ENCODE peak calls at places on chromosomes 16 and 17, in six cellular contexts. B is left ventricle myocardium inferior, T is activated B cell treated with CpG ODN at 0.5 μM for 24 hours, N is GM10248, S is uterus, Q is AG04450. D is an unnamed sample.

GRCh38 chr16:75761111-75761510 is 34.8 kb upstream of the CPHXL start:
- DNase-seq in N (peak; percentile 40), S (no peak), T (no peak), B (no peak), Q (no peak), D (no peak)

GRCh38 chr17:45336390-45337182 is 19.8 kb upstream of the MAP3K14 start:
- DNase-seq in N (no peak), Q (no peak), T (peak; percentile 10), S (peak; percentile 5), B (no peak), D (no peak)

GRCh38 chr16:84582958-84583516 is 34.8 kb downstream of the COTL1 start:
- DNase-seq in S (no peak), B (no peak), N (no peak), Q (peak; percentile 45), T (no peak), D (no peak)

GRCh38 chr16:20089246-20089965 is 15.7 kb upstream of the GPR139 start:
- DNase-seq in N (no peak), Q (no peak), T (no peak), B (no peak), S (no peak), D (no peak)

GRCh38 chr16:84520778-84521770 is 16.6 kb upstream of the MEAK7 start:
- DNase-seq in Q (no peak), B (no peak), N (no peak), T (no peak), S (no peak), D (no peak)

GRCh38 chr17:44322236-44322895 is 2.3 kb downstream of the SLC25A39 start:
- DNase-seq in S (no peak), B (no peak), Q (no peak), T (no peak), N (no peak), D (no peak)

GRCh38 chr16:76343761-76344160 is 66.6 kb downstream of the CNTNAP4 start:
- DNase-seq in B (no peak), S (no peak), Q (no peak), N (no peak), T (no peak), D (no peak)

GRCh38 chr16:14300631-14301149 is 229.6 kb downstream of the MRTFB start:
- DNase-seq in Q (no peak), T (no peak), S (peak; percentile 77), N (peak; percentile 75), B (peak; percentile 63), D (peak; percentile 34)

GRCh38 chr17:68389041-68389440 is 68.3 kb downstream of the WIPI1 start:
- DNase-seq in B (no peak), N (no peak), T (no peak), Q (no peak), S (no peak), D (no peak)

GRCh38 chr17:27531469-27531948 is 75.3 kb downstream of the KSR1 start:
- DNase-seq in N (peak; percentile 45), B (no peak), S (no peak), Q (no peak), T (no peak), D (no peak)

GRCh38 chr17:73797594-73798110 is 153.4 kb upstream of the SDK2 start:
- DNase-seq in B (no peak), S (no peak), Q (no peak), N (no peak), T (no peak), D (no peak)

GRCh38 chr17:79072544-79072943 is 2.1 kb upstream of the ENGASE start:
- DNase-seq in B (no peak), Q (no peak), N (no peak), S (no peak), T (no peak), D (no peak)

GRCh38 chr16:9123871-9124270 is 32.4 kb downstream of the HAPSTR1 start:
- DNase-seq in T (peak; percentile 55), N (no peak), Q (no peak), S (no peak), B (peak; percentile 45), D (no peak)

GRCh38 chr17:62895650-62896301 is 70.3 kb upstream of the TANC2 start:
- DNase-seq in Q (no peak), N (no peak), S (no peak), B (no peak), T (no peak), D (no peak)

GRCh38 chr16:85612191-85612800 is 826 bp upstream of the GSE1 start:
- DNase-seq in B (peak; percentile 80), Q (peak; percentile 61), N (peak; percentile 68), T (peak; percentile 51), S (peak; percentile 64), D (no peak)

GRCh38 chr16:27245276-27246231 is 23.0 kb downstream of the NSMCE1 start:
- DNase-seq in S (peak; percentile 74), N (no peak), Q (no peak), T (no peak), B (no peak), D (no peak)

GRCh38 chr17:14310584-14310983 is 9.7 kb downstream of the HS3ST3B1 start:
- DNase-seq in N (no peak), T (no peak), S (no peak), Q (no peak), B (peak; percentile 25), D (no peak)

GRCh38 chr16:85667841-85668413 is 20.8 kb downstream of the GINS2 start:
- DNase-seq in N (no peak), T (no peak), B (no peak), Q (no peak), S (no peak), D (no peak)

GRCh38 chr17:50151937-50152547 is 1.6 kb upstream of the PPP1R9B start:
- DNase-seq in Q (no peak), S (peak; percentile 90), T (peak; percentile 56), N (peak; percentile 70), B (peak; percentile 87), D (peak; percentile 83)

GRCh38 chr17:49549691-49550678 is 25.7 kb upstream of the NXPH3 start:
- DNase-seq in B (no peak), Q (no peak), N (peak; percentile 23), S (no peak), T (no peak), D (no peak)

GRCh38 chr17:2695961-2696760 is 15.4 kb downstream of the CLUH start:
- DNase-seq in S (peak; percentile 8), Q (no peak), T (peak; percentile 9), N (no peak), B (no peak), D (peak; percentile 15)

GRCh38 chr17:1629647-1630310 is 1.1 kb upstream of the SLC43A2 start:
- DNase-seq in Q (no peak), T (peak; percentile 72), N (peak; percentile 77), B (peak; percentile 51), S (no peak), D (no peak)

GRCh38 chr17:48613862-48614694 is 1.0 kb downstream of the HOXB8 start:
- DNase-seq in T (peak; percentile 47), S (no peak), B (no peak), N (no peak), Q (no peak), D (no peak)

GRCh38 chr16:19672378-19672777 is 45.6 kb downstream of the KNOP1 start:
- DNase-seq in N (no peak), B (no peak), S (no peak), T (no peak), Q (no peak), D (no peak)

GRCh38 chr17:81869221-81870154 is 1.6 kb downstream of the ARHGDIA start:
- DNase-seq in S (peak; percentile 44), B (no peak), T (peak; percentile 63), N (peak; percentile 72), Q (no peak), D (no peak)

GRCh38 chr16:65178151-65178550 is 56.3 kb upstream of the CDH11 start:
- DNase-seq in T (no peak), Q (no peak), N (no peak), B (no peak), S (no peak), D (no peak)

GRCh38 chr17:29124135-29124930 is 55.9 kb downstream of the MYO18A start:
- DNase-seq in B (no peak), T (no peak), Q (no peak), S (peak; percentile 49), N (peak; percentile 79), D (no peak)

GRCh38 chr17:48726916-48727286 is 1.6 kb downstream of the HOXB13 start:
- DNase-seq in T (no peak), N (no peak), B (no peak), S (no peak), Q (no peak), D (no peak)

GRCh38 chr16:610513-611381 is 20.0 kb upstream of the WFIKKN1 start:
- DNase-seq in Q (no peak), S (no peak), B (no peak), T (no peak), N (no peak), D (peak; percentile 95)

DNA sequence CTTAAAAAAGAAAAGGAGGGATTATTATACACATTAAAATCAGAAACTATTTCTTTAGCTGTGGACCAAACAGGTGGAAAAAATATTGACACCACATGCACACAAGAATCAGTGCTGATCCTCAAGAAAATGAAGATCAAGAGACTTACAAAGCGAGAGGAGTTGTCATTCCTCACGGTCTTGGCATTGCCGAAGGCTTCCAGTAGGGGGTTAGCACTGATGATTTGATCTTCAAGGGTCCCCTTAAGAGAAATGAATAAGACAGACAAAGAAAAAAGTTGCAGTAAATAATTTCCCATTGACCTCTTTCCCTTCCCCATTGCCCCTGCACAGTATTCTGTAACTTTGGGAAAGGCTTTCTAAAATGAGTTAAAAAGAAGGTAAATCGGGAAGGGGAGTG is 6.0 kb downstream of the MYH4 start:
- DNase-seq in T (no peak), B (no peak), N (no peak), S (no peak), Q (no peak), D (no peak)
- TF ChIP-seq CTCF in T (no peak), B (no peak), N (no peak), S (no peak), Q (no peak), D (no peak)

GRCh38 chr16:30000768-30001631 is 5.0 kb downstream of the INO80E start:
- DNase-seq in B (no peak), N (no peak), T (no peak), Q (no peak), S (no peak), D (no peak)
- TF ChIP-seq CTCF in B (no peak), N (no peak), T (no peak), Q (no peak), S (no peak), D (no peak)

GRCh38 chr17:75450270-75450669 is 6.2 kb upstream of the TMEM94 start:
- DNase-seq in B (no peak), N (no peak), S (no peak), T (no peak), Q (no peak), D (no peak)
- TF ChIP-seq CTCF in B (no peak), N (no peak), S (no peak), T (no peak), Q (no peak), D (no peak)

GRCh38 chr16:81005644-81006471 is 827 bp downstream of the CMC2 start:
- DNase-seq in N (no peak), B (no peak), S (peak; percentile 16), T (no peak), Q (no peak), D (no peak)

GRCh38 chr16:81008151-81008789 is 1.3 kb downstream of the CENPN start:
- DNase-seq in Q (no peak), N (no peak), B (no peak), T (no peak), S (peak; percentile 17), D (no peak)

GRCh38 chr16:81003610-81004460 is 2.9 kb downstream of the CMC2 start:
- DNase-seq in B (no peak), S (no peak), T (no peak), Q (no peak), N (no peak), D (no peak)

GRCh38 chr16:81004646-81005353 is 1.9 kb downstream of the CMC2 start:
- DNase-seq in S (peak; percentile 24), T (no peak), Q (peak; percentile 32), N (peak; percentile 25), B (no peak), D (no peak)

GRCh38 chr16:81006472-81007311 is at the start of the genes CENPN and CMC2:
- DNase-seq in Q (peak; percentile 99), S (peak; percentile 99), B (peak; percentile 99), N (peak; percentile 91), T (peak; percentile 98), D (peak; percentile 43)
- TF ChIP-seq CTCF in Q (no peak), S (peak; percentile 38), B (no peak), N (no peak), T (no peak), D (no peak)

D was measured in D721Med.